ENCODE peak calls at places on chromosomes 3 and 15, in four cellular contexts. E is heart left ventricle, B is RWPE2, F is body of pancreas. K is an unnamed sample.

GRCh38 chr3:130692455-130692854 is 54.2 kb downstream of the PIK3R4 start:
- ATAC-seq in B (peak; percentile 50), E (no peak), F (no peak), K (no peak)

GRCh38 chr15:57382222-57382621 is 5.9 kb downstream of the CGNL1 start:
- ATAC-seq in F (peak; percentile 87), E (no peak), B (no peak), K (peak; percentile 34)

GRCh38 chr3:30629736-30630135 is 23.3 kb downstream of the TGFBR2 start:
- ATAC-seq in E (peak; percentile 57), F (no peak), B (no peak), K (no peak)

GRCh38 chr3:74145277-74145676 is 469.2 kb downstream of the CNTN3 start:
- ATAC-seq in B (no peak), E (no peak), F (no peak), K (no peak)

GRCh38 chr15:93027413-93027812 is 61.6 kb downstream of the RGMA start:
- ATAC-seq in E (no peak), F (no peak), B (no peak), K (no peak)

GRCh38 chr3:116445291-116445841 is at the start of gene LSAMP:
- ATAC-seq in F (no peak), E (no peak), B (peak; percentile 25), K (peak; percentile 34)

GRCh38 chr3:148604270-148605085 is 93.2 kb upstream of the AGTR1 start:
- ATAC-seq in F (no peak), E (no peak), B (no peak), K (peak; percentile 50)

GRCh38 chr3:106795553-106795952 is 581.7 kb upstream of the CCDC54 start:
- ATAC-seq in B (no peak), F (no peak), E (no peak), K (no peak)

GRCh38 chr3:146544929-146545528 is 622 bp upstream of the PLSCR1 start:
- ATAC-seq in F (no peak), B (no peak), E (no peak), K (no peak)

GRCh38 chr3:14434541-14435151 is 32.2 kb downstream of the SLC6A6 start:
- ATAC-seq in F (no peak), B (no peak), E (peak; percentile 40), K (no peak)

GRCh38 chr15:62616746-62617145 is 425.8 kb upstream of the TPM1 start:
- ATAC-seq in F (no peak), B (no peak), E (no peak), K (no peak)

GRCh38 chr3:95184038-95184437 is 1121.2 kb downstream of the NSUN3 start:
- ATAC-seq in B (no peak), F (no peak), E (no peak), K (no peak)

GRCh38 chr3:56664823-56665222 is 18.2 kb downstream of the TASOR start:
- ATAC-seq in B (no peak), E (no peak), F (no peak), K (no peak)

GRCh38 chr3:129413687-129414506 is 14.5 kb downstream of the EFCAB12 start:
- ATAC-seq in E (peak; percentile 51), B (peak; percentile 67), F (peak; percentile 64), K (no peak)

GRCh38 chr15:60407406-60407805 is 9.6 kb upstream of the ANXA2 start:
- ATAC-seq in E (peak; percentile 54), F (no peak), B (peak; percentile 68), K (peak; percentile 46)

GRCh38 chr3:71485903-71486302 is 97.6 kb downstream of the FOXP1 start:
- ATAC-seq in E (no peak), F (no peak), B (no peak), K (no peak)

GRCh38 chr3:83317605-83318004 is 1556.2 kb upstream of the GBE1 start:
- ATAC-seq in B (no peak), F (no peak), E (no peak), K (no peak)

GRCh38 chr15:51097553-51098330 is 3.0 kb upstream of the TNFAIP8L3 start:
- ATAC-seq in E (peak; percentile 68), B (peak; percentile 80), F (no peak), K (no peak)

GRCh38 chr3:40248591-40248990 is 60.9 kb upstream of the EIF1B start:
- ATAC-seq in E (peak; percentile 3), F (no peak), B (no peak), K (no peak)

GRCh38 chr3:72058493-72059081 is 273.6 kb upstream of the PROK2 start:
- ATAC-seq in B (no peak), F (no peak), E (peak; percentile 74), K (peak; percentile 28)

GRCh38 chr3:107574650-107575049 is 51.9 kb downstream of the BBX start:
- ATAC-seq in F (peak; percentile 65), E (peak; percentile 69), B (peak; percentile 52), K (no peak)

GRCh38 chr15:27576576-27576975 is 522.5 kb downstream of the OCA2 start:
- ATAC-seq in E (no peak), B (no peak), F (no peak), K (no peak)

GRCh38 chr3:65914740-65915366 is 123.9 kb downstream of the MAGI1 start:
- ATAC-seq in F (no peak), E (no peak), B (no peak), K (no peak)

GRCh38 chr15:46091860-46092450 is 457.1 kb downstream of the SQOR start:
- ATAC-seq in F (peak; percentile 45), E (no peak), B (peak; percentile 38), K (no peak)

DNA sequence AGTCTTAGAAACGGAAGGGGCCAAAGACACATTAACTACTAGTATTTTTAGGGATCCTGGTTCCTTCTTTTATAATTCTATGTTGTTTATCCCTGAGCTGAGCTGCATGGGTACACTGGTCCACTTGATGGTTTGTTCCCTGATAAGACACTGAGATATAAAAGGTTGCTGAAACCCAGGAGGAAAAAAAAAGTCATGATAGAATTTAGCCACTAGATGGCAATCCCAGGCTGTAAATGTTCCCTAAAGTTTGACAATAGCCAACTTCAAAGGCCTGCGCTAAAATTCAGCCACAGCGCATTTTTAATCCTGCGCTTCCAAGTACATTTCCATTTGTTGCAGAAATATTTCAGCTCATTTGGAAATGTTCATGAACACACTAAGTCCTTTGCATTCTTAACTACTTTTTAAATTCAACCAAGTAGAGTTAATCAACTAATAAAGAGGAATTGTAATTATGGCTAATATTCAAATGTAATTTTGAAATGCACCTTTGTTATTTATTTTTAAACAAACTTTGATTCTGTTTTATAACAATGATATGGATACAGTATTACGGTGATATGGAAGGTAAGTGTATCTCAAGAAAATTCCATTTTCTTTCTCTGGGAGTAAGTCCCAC is 249.3 kb upstream of the FEZF2 start:
- ATAC-seq in F (peak; percentile 52), B (peak; percentile 42), E (peak; percentile 48), K (no peak)
- H3K9me3 ChIP-seq in F (no peaks in the 10 kb centered on the region), B (no peaks in the 10 kb centered on the region), E (no peaks in the 10 kb centered on the region), K (no peaks in the 10 kb centered on the region)

GRCh38 chr3:122975163-122975923 is 52.2 kb downstream of the SEMA5B start:
- ATAC-seq in B (peak; percentile 62), E (peak; percentile 3), F (no peak), K (peak; percentile 49)
- H3K4me1 ChIP-seq in B (peaks cover 10% of the 10 kb centered on the region), E (peaks cover 82% of the 10 kb centered on the region), F (no peaks in the 10 kb centered on the region), K (peaks cover 19% of the 10 kb centered on the region)

GRCh38 chr3:180610981-180611380 is 9.0 kb downstream of the TTC14 start:
- ATAC-seq in B (no peak), F (no peak), E (no peak), K (no peak)
- H3K36me3 ChIP-seq in B (peaks cover 75% of the 10 kb centered on the region), F (peaks cover 50% of the 10 kb centered on the region), E (peaks cover 22% of the 10 kb centered on the region), K (peaks cover 67% of the 10 kb centered on the region)

GRCh38 chr3:20726786-20727185 is 540.8 kb upstream of the SGO1 start:
- ATAC-seq in E (no peak), B (no peak), F (no peak), K (no peak)
- H3K9me3 ChIP-seq in E (no peaks in the 10 kb centered on the region), B (no peaks in the 10 kb centered on the region), F (no peaks in the 10 kb centered on the region), K (no peaks in the 10 kb centered on the region)

GRCh38 chr15:88016373-88016772 is 240.2 kb downstream of the NTRK3 start:
- ATAC-seq in E (no peak), B (no peak), F (no peak), K (no peak)
- H3K4me1 ChIP-seq in E (peaks cover 4% of the 10 kb centered on the region), B (no peaks in the 10 kb centered on the region), F (no peaks in the 10 kb centered on the region), K (no peaks in the 10 kb centered on the region)